ENCODE peak calls at places on chromosomes 2 and 18, in ten cellular contexts. One of them, this sample, is unnamed.

GRCh38 chr2:231785822-231786176 is 446 bp upstream of the COPS7B start:
- DNase-seq in IMR-90: no peak
- DNase-seq in adipocyte: no peak
- DNase-seq in H9: no peak
- DNase-seq in SK-N-SH: no peak
- DNase-seq in mammary epithelial cell: no peak
- DNase-seq in fibroblast of lung: no peak
- DNase-seq in NT2/D1: no peak
- DNase-seq in endodermal cell: no peak
- DNase-seq in GM12878: no peak
- DNase-seq in this sample: no peak

GRCh38 chr2:47034973-47035609 is 119.5 kb upstream of the MCFD2 start:
- DNase-seq in IMR-90: no peak
- DNase-seq in adipocyte: no peak
- DNase-seq in H9: no peak
- DNase-seq in SK-N-SH: no peak
- DNase-seq in mammary epithelial cell: no peak
- DNase-seq in fibroblast of lung: peak; percentile 82
- DNase-seq in NT2/D1: no peak
- DNase-seq in endodermal cell: peak; percentile 78
- DNase-seq in GM12878: peak; percentile 33
- DNase-seq in this sample: no peak

GRCh38 chr2:9021563-9022211 is 18.2 kb upstream of the MBOAT2 start:
- DNase-seq in IMR-90: no peak
- DNase-seq in adipocyte: no peak
- DNase-seq in H9: no peak
- DNase-seq in SK-N-SH: no peak
- DNase-seq in mammary epithelial cell: no peak
- DNase-seq in fibroblast of lung: no peak
- DNase-seq in NT2/D1: no peak
- DNase-seq in endodermal cell: no peak
- DNase-seq in GM12878: no peak
- DNase-seq in this sample: no peak

GRCh38 chr18:9638886-9639285 is 24.5 kb upstream of the PPP4R1 start:
- DNase-seq in IMR-90: no peak
- DNase-seq in adipocyte: no peak
- DNase-seq in H9: no peak
- DNase-seq in SK-N-SH: no peak
- DNase-seq in mammary epithelial cell: peak; percentile 67
- DNase-seq in fibroblast of lung: no peak
- DNase-seq in NT2/D1: no peak
- DNase-seq in endodermal cell: no peak
- DNase-seq in GM12878: no peak
- DNase-seq in this sample: no peak

GRCh38 chr2:121003391-121003790 is 267.7 kb downstream of the GLI2 start:
- DNase-seq in IMR-90: no peak
- DNase-seq in adipocyte: no peak
- DNase-seq in H9: no peak
- DNase-seq in SK-N-SH: no peak
- DNase-seq in mammary epithelial cell: no peak
- DNase-seq in fibroblast of lung: no peak
- DNase-seq in NT2/D1: no peak
- DNase-seq in endodermal cell: no peak
- DNase-seq in GM12878: no peak
- DNase-seq in this sample: no peak

GRCh38 chr2:112627060-112628040 is 18.4 kb upstream of the SLC20A1 start:
- DNase-seq in IMR-90: peak; percentile 97
- DNase-seq in adipocyte: peak; percentile 95
- DNase-seq in H9: no peak
- DNase-seq in SK-N-SH: no peak
- DNase-seq in mammary epithelial cell: peak; percentile 96
- DNase-seq in fibroblast of lung: peak; percentile 98
- DNase-seq in NT2/D1: no peak
- DNase-seq in endodermal cell: peak; percentile 26
- DNase-seq in GM12878: no peak
- DNase-seq in this sample: no peak

GRCh38 chr2:46888421-46888952 is 27.1 kb downstream of the MCFD2 start:
- DNase-seq in IMR-90: no peak
- DNase-seq in adipocyte: no peak
- DNase-seq in H9: no peak
- DNase-seq in SK-N-SH: no peak
- DNase-seq in mammary epithelial cell: no peak
- DNase-seq in fibroblast of lung: no peak
- DNase-seq in NT2/D1: no peak
- DNase-seq in endodermal cell: no peak
- DNase-seq in GM12878: no peak
- DNase-seq in this sample: no peak

GRCh38 chr2:231800493-231801091 is 14.3 kb downstream of the COPS7B start:
- DNase-seq in IMR-90: peak; percentile 29
- DNase-seq in adipocyte: peak; percentile 66
- DNase-seq in H9: peak; percentile 48
- DNase-seq in SK-N-SH: peak; percentile 59
- DNase-seq in mammary epithelial cell: no peak
- DNase-seq in fibroblast of lung: peak; percentile 17
- DNase-seq in NT2/D1: peak; percentile 43
- DNase-seq in endodermal cell: peak; percentile 84
- DNase-seq in GM12878: no peak
- DNase-seq in this sample: no peak

GRCh38 chr18:24380163-24380747 is 17.4 kb downstream of the OSBPL1A start:
- DNase-seq in IMR-90: no peak
- DNase-seq in adipocyte: no peak
- DNase-seq in H9: no peak
- DNase-seq in SK-N-SH: no peak
- DNase-seq in mammary epithelial cell: no peak
- DNase-seq in fibroblast of lung: no peak
- DNase-seq in NT2/D1: no peak
- DNase-seq in endodermal cell: peak; percentile 56
- DNase-seq in GM12878: no peak
- DNase-seq in this sample: no peak

GRCh38 chr2:86072271-86072858 is 33.3 kb downstream of the POLR1A start:
- DNase-seq in IMR-90: no peak
- DNase-seq in adipocyte: no peak
- DNase-seq in H9: no peak
- DNase-seq in SK-N-SH: peak; percentile 41
- DNase-seq in mammary epithelial cell: no peak
- DNase-seq in fibroblast of lung: peak; percentile 45
- DNase-seq in NT2/D1: no peak
- DNase-seq in endodermal cell: no peak
- DNase-seq in GM12878: no peak
- DNase-seq in this sample: no peak

GRCh38 chr2:239311132-239312040 is 89.4 kb downstream of the HDAC4 start:
- DNase-seq in IMR-90: no peak
- DNase-seq in adipocyte: no peak
- DNase-seq in H9: peak; percentile 8
- DNase-seq in SK-N-SH: no peak
- DNase-seq in mammary epithelial cell: no peak
- DNase-seq in fibroblast of lung: no peak
- DNase-seq in NT2/D1: no peak
- DNase-seq in endodermal cell: peak; percentile 26
- DNase-seq in GM12878: no peak
- DNase-seq in this sample: no peak

GRCh38 chr2:174183076-174183475 is 65.3 kb downstream of the OLA1 start:
- DNase-seq in IMR-90: no peak
- DNase-seq in adipocyte: no peak
- DNase-seq in H9: no peak
- DNase-seq in SK-N-SH: no peak
- DNase-seq in mammary epithelial cell: no peak
- DNase-seq in fibroblast of lung: no peak
- DNase-seq in NT2/D1: no peak
- DNase-seq in endodermal cell: no peak
- DNase-seq in GM12878: no peak
- DNase-seq in this sample: no peak

GRCh38 chr18:76979111-76979751 is 153.4 kb downstream of the MBP start:
- DNase-seq in IMR-90: no peak
- DNase-seq in adipocyte: no peak
- DNase-seq in H9: no peak
- DNase-seq in SK-N-SH: no peak
- DNase-seq in mammary epithelial cell: no peak
- DNase-seq in fibroblast of lung: no peak
- DNase-seq in NT2/D1: no peak
- DNase-seq in endodermal cell: peak; percentile 30
- DNase-seq in GM12878: no peak
- DNase-seq in this sample: no peak
- H3K4me1 ChIP-seq in IMR-90: no peaks in the 10 kb centered on the region
- H3K4me1 ChIP-seq in adipocyte: peaks cover 8% of the 10 kb centered on the region
- H3K4me1 ChIP-seq in H9: peaks cover 7% of the 10 kb centered on the region
- H3K4me1 ChIP-seq in SK-N-SH: peaks cover 22% of the 10 kb centered on the region
- H3K4me1 ChIP-seq in mammary epithelial cell: peaks cover 4% of the 10 kb centered on the region
- H3K4me1 ChIP-seq in fibroblast of lung: no peaks in the 10 kb centered on the region
- H3K4me1 ChIP-seq in NT2/D1: peaks cover 5% of the 10 kb centered on the region
- H3K4me1 ChIP-seq in endodermal cell: no peaks in the 10 kb centered on the region
- H3K4me1 ChIP-seq in GM12878: peaks cover 21% of the 10 kb centered on the region
- H3K4me1 ChIP-seq in this sample: peaks cover 3% of the 10 kb centered on the region

GRCh38 chr2:128465246-128466170 is 146.8 kb upstream of the HS6ST1 start:
- DNase-seq in IMR-90: no peak
- DNase-seq in adipocyte: no peak
- DNase-seq in H9: peak; percentile 11
- DNase-seq in SK-N-SH: no peak
- DNase-seq in mammary epithelial cell: no peak
- DNase-seq in fibroblast of lung: no peak
- DNase-seq in NT2/D1: no peak
- DNase-seq in endodermal cell: peak; percentile 17
- DNase-seq in GM12878: no peak
- DNase-seq in this sample: no peak
- H3K9me3 ChIP-seq in IMR-90: peaks cover 34% of the 10 kb centered on the region
- H3K9me3 ChIP-seq in adipocyte: peaks cover 50% of the 10 kb centered on the region
- H3K9me3 ChIP-seq in H9: peaks cover 10% of the 10 kb centered on the region
- H3K9me3 ChIP-seq in SK-N-SH: no peaks in the 10 kb centered on the region
- H3K9me3 ChIP-seq in mammary epithelial cell: peaks cover 21% of the 10 kb centered on the region
- H3K9me3 ChIP-seq in fibroblast of lung: no peaks in the 10 kb centered on the region
- H3K9me3 ChIP-seq in NT2/D1: peaks cover 52% of the 10 kb centered on the region
- H3K9me3 ChIP-seq in endodermal cell: peaks cover 40% of the 10 kb centered on the region
- H3K9me3 ChIP-seq in GM12878: peaks cover 9% of the 10 kb centered on the region
- H3K9me3 ChIP-seq in this sample: peaks cover 6% of the 10 kb centered on the region

GRCh38 chr2:224946911-224947310 is 95.4 kb downstream of the DOCK10 start:
- DNase-seq in IMR-90: peak; percentile 92
- DNase-seq in adipocyte: peak; percentile 49
- DNase-seq in H9: no peak
- DNase-seq in SK-N-SH: no peak
- DNase-seq in mammary epithelial cell: peak; percentile 43
- DNase-seq in fibroblast of lung: peak; percentile 89
- DNase-seq in NT2/D1: no peak
- DNase-seq in endodermal cell: no peak
- DNase-seq in GM12878: no peak
- DNase-seq in this sample: no peak
- H3K9ac ChIP-seq in IMR-90: peak overlapping the region; percentile 45
- H3K9ac ChIP-seq in adipocyte: no peak overlapping the region
- H3K9ac ChIP-seq in H9: no peak overlapping the region
- H3K9ac ChIP-seq in SK-N-SH: no peak overlapping the region
- H3K9ac ChIP-seq in mammary epithelial cell: no peak overlapping the region
- H3K9ac ChIP-seq in fibroblast of lung: no peak overlapping the region
- H3K9ac ChIP-seq in NT2/D1: no peak overlapping the region
- H3K9ac ChIP-seq in endodermal cell: no peak overlapping the region
- H3K9ac ChIP-seq in GM12878: peak overlapping the region; percentile 92
- H3K9ac ChIP-seq in this sample: no peak overlapping the region

GRCh38 chr2:20429528-20429927 is 17.3 kb upstream of the RHOB start:
- DNase-seq in IMR-90: no peak
- DNase-seq in adipocyte: no peak
- DNase-seq in H9: no peak
- DNase-seq in SK-N-SH: no peak
- DNase-seq in mammary epithelial cell: peak; percentile 45
- DNase-seq in fibroblast of lung: no peak
- DNase-seq in NT2/D1: no peak
- DNase-seq in endodermal cell: no peak
- DNase-seq in GM12878: no peak
- DNase-seq in this sample: no peak
- H3K4me1 ChIP-seq in IMR-90: peaks cover 11% of the 10 kb centered on the region
- H3K4me1 ChIP-seq in adipocyte: peaks cover 46% of the 10 kb centered on the region
- H3K4me1 ChIP-seq in H9: no peaks in the 10 kb centered on the region
- H3K4me1 ChIP-seq in SK-N-SH: peaks cover 13% of the 10 kb centered on the region
- H3K4me1 ChIP-seq in mammary epithelial cell: peaks cover 32% of the 10 kb centered on the region
- H3K4me1 ChIP-seq in fibroblast of lung: peaks cover 15% of the 10 kb centered on the region
- H3K4me1 ChIP-seq in NT2/D1: no peaks in the 10 kb centered on the region
- H3K4me1 ChIP-seq in endodermal cell: no peaks in the 10 kb centered on the region
- H3K4me1 ChIP-seq in GM12878: peaks cover 37% of the 10 kb centered on the region
- H3K4me1 ChIP-seq in this sample: peaks cover 30% of the 10 kb centered on the region

GRCh38 chr18:78770149-78771139 is 209.2 kb upstream of the SALL3 start:
- DNase-seq in IMR-90: no peak
- DNase-seq in adipocyte: no peak
- DNase-seq in H9: peak; percentile 62
- DNase-seq in SK-N-SH: no peak
- DNase-seq in mammary epithelial cell: no peak
- DNase-seq in fibroblast of lung: no peak
- DNase-seq in NT2/D1: no peak
- DNase-seq in endodermal cell: peak; percentile 76
- DNase-seq in GM12878: no peak
- DNase-seq in this sample: no peak

GRCh38 chr18:78773303-78773755 is 206.3 kb upstream of the SALL3 start:
- DNase-seq in IMR-90: no peak
- DNase-seq in adipocyte: no peak
- DNase-seq in H9: no peak
- DNase-seq in SK-N-SH: no peak
- DNase-seq in mammary epithelial cell: no peak
- DNase-seq in fibroblast of lung: no peak
- DNase-seq in NT2/D1: no peak
- DNase-seq in endodermal cell: no peak
- DNase-seq in GM12878: no peak
- DNase-seq in this sample: no peak

GRCh38 chr18:78773819-78774218 is 205.8 kb upstream of the SALL3 start:
- DNase-seq in IMR-90: no peak
- DNase-seq in adipocyte: no peak
- DNase-seq in H9: no peak
- DNase-seq in SK-N-SH: no peak
- DNase-seq in mammary epithelial cell: no peak
- DNase-seq in fibroblast of lung: no peak
- DNase-seq in NT2/D1: no peak
- DNase-seq in endodermal cell: no peak
- DNase-seq in GM12878: no peak
- DNase-seq in this sample: no peak

GRCh38 chr18:78772369-78773302 is 207.0 kb upstream of the SALL3 start:
- DNase-seq in IMR-90: no peak
- DNase-seq in adipocyte: no peak
- DNase-seq in H9: no peak
- DNase-seq in SK-N-SH: no peak
- DNase-seq in mammary epithelial cell: no peak
- DNase-seq in fibroblast of lung: no peak
- DNase-seq in NT2/D1: no peak
- DNase-seq in endodermal cell: no peak
- DNase-seq in GM12878: no peak
- DNase-seq in this sample: no peak

GRCh38 chr18:78771496-78772368 is 207.9 kb upstream of the SALL3 start:
- DNase-seq in IMR-90: no peak
- DNase-seq in adipocyte: no peak
- DNase-seq in H9: no peak
- DNase-seq in SK-N-SH: no peak
- DNase-seq in mammary epithelial cell: no peak
- DNase-seq in fibroblast of lung: no peak
- DNase-seq in NT2/D1: no peak
- DNase-seq in endodermal cell: no peak
- DNase-seq in GM12878: no peak
- DNase-seq in this sample: no peak
- H3K9me3 ChIP-seq in IMR-90: peaks cover 70% of the 10 kb centered on the region
- H3K9me3 ChIP-seq in adipocyte: no peaks in the 10 kb centered on the region
- H3K9me3 ChIP-seq in H9: no peaks in the 10 kb centered on the region
- H3K9me3 ChIP-seq in SK-N-SH: no peaks in the 10 kb centered on the region
- H3K9me3 ChIP-seq in mammary epithelial cell: peaks cover 28% of the 10 kb centered on the region
- H3K9me3 ChIP-seq in fibroblast of lung: no peaks in the 10 kb centered on the region
- H3K9me3 ChIP-seq in NT2/D1: no peaks in the 10 kb centered on the region
- H3K9me3 ChIP-seq in endodermal cell: no peaks in the 10 kb centered on the region
- H3K9me3 ChIP-seq in GM12878: no peaks in the 10 kb centered on the region
- H3K9me3 ChIP-seq in this sample: peaks cover 19% of the 10 kb centered on the region

GRCh38 chr2:68925298-68925885 is 27.3 kb downstream of the GKN2 start:
- DNase-seq in IMR-90: peak; percentile 64
- DNase-seq in adipocyte: peak; percentile 77
- DNase-seq in H9: peak; percentile 46
- DNase-seq in SK-N-SH: peak; percentile 55
- DNase-seq in mammary epithelial cell: peak; percentile 55
- DNase-seq in fibroblast of lung: peak; percentile 45
- DNase-seq in NT2/D1: no peak
- DNase-seq in endodermal cell: peak; percentile 77
- DNase-seq in GM12878: peak; percentile 12
- DNase-seq in this sample: no peak
- H3K9ac ChIP-seq in IMR-90: no peak overlapping the region
- H3K9ac ChIP-seq in adipocyte: peak overlapping the region; percentile 30
- H3K9ac ChIP-seq in H9: no peak overlapping the region
- H3K9ac ChIP-seq in SK-N-SH: no peak overlapping the region
- H3K9ac ChIP-seq in mammary epithelial cell: no peak overlapping the region
- H3K9ac ChIP-seq in fibroblast of lung: no peak overlapping the region
- H3K9ac ChIP-seq in NT2/D1: no peak overlapping the region
- H3K9ac ChIP-seq in endodermal cell: no peak overlapping the region
- H3K9ac ChIP-seq in GM12878: no peak overlapping the region
- H3K9ac ChIP-seq in this sample: no peak overlapping the region